ENCODE peak calls at places on chromosome 21, in ten cellular contexts. V is HFFc6, A is BE2C, Q is lung, S is astrocyte of the cerebellum, I is AG09309, F is ovary, Z is H9, O is Peyer's patch, N is mucosa of descending colon. X is an unnamed sample.

GRCh38 chr21:41648591-41649031 is 118.2 kb downstream of the RIPK4 start:
- DNase-seq in V (peak), A (no peak), Q (no peak), S (no peak), I (peak), F (no peak), Z (no peak), O (no peak), N (no peak), X (no peak)

GRCh38 chr21:39441502-39442475 is 3.8 kb downstream of the LCA5L start:
- DNase-seq in V (peak), A (peak), Q (no peak), S (peak), I (no peak), F (no peak), Z (no peak), O (no peak), N (no peak), X (peak)

GRCh38 chr21:26060335-26061115 is 110.0 kb downstream of the APP start:
- DNase-seq in V (no peak), A (no peak), Q (no peak), S (no peak), I (no peak), F (no peak), Z (no peak), O (no peak), N (no peak), X (no peak)

GRCh38 chr21:33026878-33027400 is 1.2 kb downstream of the OLIG2 start:
- DNase-seq in V (no peak), A (no peak), Q (no peak), S (no peak), I (no peak), F (no peak), Z (peak), O (no peak), N (no peak), X (peak)

GRCh38 chr21:32312976-32313375 is 14.3 kb downstream of the MRAP start:
- DNase-seq in V (no peak), A (no peak), Q (no peak), S (no peak), I (no peak), F (no peak), Z (no peak), O (no peak), N (no peak), X (no peak)

GRCh38 chr21:15731243-15731613 is 1.4 kb downstream of the USP25 start:
- DNase-seq in V (no peak), A (no peak), Q (no peak), S (no peak), I (no peak), F (no peak), Z (no peak), O (no peak), N (no peak), X (no peak)

GRCh38 chr21:29007135-29007534 is 12.0 kb downstream of the RWDD2B start:
- DNase-seq in V (no peak), A (no peak), Q (no peak), S (no peak), I (no peak), F (no peak), Z (no peak), O (no peak), N (no peak), X (no peak)

GRCh38 chr21:46141767-46142580 is 13.4 kb downstream of the FTCD start:
- DNase-seq in V (no peak), A (no peak), Q (no peak), S (no peak), I (no peak), F (peak), Z (no peak), O (no peak), N (peak), X (peak)

GRCh38 chr21:45309069-45309521 is 21.4 kb upstream of the POFUT2 start:
- DNase-seq in V (no peak), A (peak), Q (no peak), S (no peak), I (no peak), F (peak), Z (peak), O (peak), N (peak), X (peak)

GRCh38 chr21:31305888-31306287 is 38.2 kb downstream of the TIAM1 start:
- DNase-seq in V (no peak), A (no peak), Q (no peak), S (no peak), I (no peak), F (no peak), Z (no peak), O (no peak), N (no peak), X (no peak)

GRCh38 chr21:40516336-40516735 is 330.6 kb downstream of the DSCAM start:
- DNase-seq in V (no peak), A (no peak), Q (no peak), S (no peak), I (no peak), F (no peak), Z (no peak), O (no peak), N (no peak), X (no peak)

GRCh38 chr21:28337319-28337718 is 655.4 kb downstream of the LTN1 start:
- DNase-seq in V (peak), A (no peak), Q (no peak), S (peak), I (peak), F (no peak), Z (no peak), O (no peak), N (no peak), X (no peak)

GRCh38 chr21:46193829-46194373 is 9.6 kb upstream of the SPATC1L start:
- DNase-seq in V (no peak), A (no peak), Q (no peak), S (no peak), I (no peak), F (peak), Z (no peak), O (peak), N (peak), X (no peak)

GRCh38 chr21:33478858-33479678 is 706 bp downstream of the TMEM50B start:
- DNase-seq in V (peak), A (peak), Q (peak), S (no peak), I (no peak), F (peak), Z (peak), O (peak), N (peak), X (peak)

GRCh38 chr21:40847956-40848355 is 998 bp upstream of the DSCAM start:
- DNase-seq in V (no peak), A (no peak), Q (no peak), S (no peak), I (no peak), F (no peak), Z (no peak), O (no peak), N (no peak), X (peak)

GRCh38 chr21:27569091-27569490 is 602.2 kb upstream of the ADAMTS5 start:
- DNase-seq in V (no peak), A (no peak), Q (no peak), S (no peak), I (no peak), F (no peak), Z (no peak), O (no peak), N (no peak), X (no peak)

GRCh38 chr21:31630062-31630711 is 29.3 kb upstream of the SOD1 start:
- DNase-seq in V (peak), A (peak), Q (peak), S (peak), I (peak), F (no peak), Z (no peak), O (no peak), N (no peak), X (no peak)

GRCh38 chr21:44517175-44517899 is 22.7 kb downstream of the KRTAP10-1 start:
- DNase-seq in V (no peak), A (peak), Q (no peak), S (no peak), I (no peak), F (no peak), Z (peak), O (no peak), N (peak), X (peak)

GRCh38 chr21:32578107-32578691 is 7.1 kb downstream of the TCP10L start:
- DNase-seq in V (no peak), A (peak), Q (no peak), S (no peak), I (no peak), F (no peak), Z (peak), O (no peak), N (no peak), X (no peak)

GRCh38 chr21:41163086-41163485 is 4.9 kb upstream of the BACE2 start:
- DNase-seq in V (no peak), A (no peak), Q (no peak), S (no peak), I (no peak), F (no peak), Z (no peak), O (no peak), N (no peak), X (no peak)

GRCh38 chr21:45974073-45975016 is 7.2 kb upstream of the COL6A1 start:
- DNase-seq in V (peak), A (no peak), Q (no peak), S (peak), I (no peak), F (peak), Z (peak), O (no peak), N (peak), X (peak)

GRCh38 chr21:38181101-38181500 is 75.7 kb upstream of the KCNJ15 start:
- DNase-seq in V (peak), A (no peak), Q (no peak), S (no peak), I (no peak), F (no peak), Z (no peak), O (no peak), N (no peak), X (no peak)

GRCh38 chr21:32370971-32371766 is 21.6 kb downstream of the URB1 start:
- DNase-seq in V (no peak), A (no peak), Q (no peak), S (no peak), I (no peak), F (no peak), Z (no peak), O (no peak), N (no peak), X (no peak)

GRCh38 chr21:32717851-32718316 is 9.9 kb downstream of the SYNJ1 start:
- DNase-seq in V (no peak), A (no peak), Q (no peak), S (peak), I (no peak), F (no peak), Z (no peak), O (no peak), N (no peak), X (no peak)

GRCh38 chr21:37687001-37687400 is 229.3 kb downstream of the KCNJ6 start:
- DNase-seq in V (no peak), A (no peak), Q (no peak), S (no peak), I (no peak), F (no peak), Z (no peak), O (no peak), N (no peak), X (no peak)

GRCh38 chr21:15065381-15066230 is 806 bp upstream of the NRIP1 start:
- DNase-seq in V (peak), A (peak), Q (peak), S (peak), I (peak), F (peak), Z (peak), O (peak), N (peak), X (peak)

DNA sequence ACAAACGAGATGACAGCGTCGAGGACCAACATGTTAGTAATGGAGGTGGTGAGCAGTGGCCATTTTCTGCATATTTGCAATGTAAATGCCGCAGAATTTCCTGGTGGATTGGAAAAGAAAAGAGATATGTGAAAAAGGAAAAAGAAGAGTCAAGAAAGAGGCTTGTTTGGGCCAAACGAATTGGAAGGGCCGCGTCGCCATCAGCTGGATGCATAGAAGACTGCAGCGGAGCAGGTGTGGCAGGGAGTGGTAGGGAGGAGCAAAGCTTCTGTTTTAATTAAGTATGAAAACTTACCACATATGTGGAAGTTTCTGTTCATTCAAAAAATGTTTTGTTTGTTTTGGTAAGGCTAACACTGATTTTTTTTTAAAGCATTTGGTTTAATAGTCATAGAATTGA is 690.7 kb downstream of the NCAM2 start:
- DNase-seq in V (peak), A (peak), Q (no peak), S (peak), I (no peak), F (no peak), Z (peak), O (no peak), N (no peak), X (peak)
- TF ChIP-seq CTCF in V (peak), A (peak), Q (no peak), S (peak), I (no peak), F (no peak), Z (peak), O (no peak), N (no peak), X (no peak)

GRCh38 chr21:17929514-17929913 is 110.4 kb upstream of the C21orf91 start:
- DNase-seq in V (no peak), A (no peak), Q (no peak), S (no peak), I (no peak), F (no peak), Z (no peak), O (no peak), N (no peak), X (no peak)

GRCh38 chr21:17925900-17926299 is 106.7 kb upstream of the C21orf91 start:
- DNase-seq in V (peak), A (peak), Q (no peak), S (no peak), I (no peak), F (no peak), Z (no peak), O (no peak), N (no peak), X (no peak)

GRCh38 chr21:17930102-17930501 is 110.9 kb upstream of the C21orf91 start:
- DNase-seq in V (no peak), A (peak), Q (no peak), S (no peak), I (no peak), F (no peak), Z (no peak), O (no peak), N (no peak), X (no peak)

GRCh38 chr21:17925000-17925610 is 105.9 kb upstream of the C21orf91 start:
- DNase-seq in V (peak), A (peak), Q (peak), S (no peak), I (peak), F (peak), Z (peak), O (peak), N (no peak), X (peak)

DNA sequence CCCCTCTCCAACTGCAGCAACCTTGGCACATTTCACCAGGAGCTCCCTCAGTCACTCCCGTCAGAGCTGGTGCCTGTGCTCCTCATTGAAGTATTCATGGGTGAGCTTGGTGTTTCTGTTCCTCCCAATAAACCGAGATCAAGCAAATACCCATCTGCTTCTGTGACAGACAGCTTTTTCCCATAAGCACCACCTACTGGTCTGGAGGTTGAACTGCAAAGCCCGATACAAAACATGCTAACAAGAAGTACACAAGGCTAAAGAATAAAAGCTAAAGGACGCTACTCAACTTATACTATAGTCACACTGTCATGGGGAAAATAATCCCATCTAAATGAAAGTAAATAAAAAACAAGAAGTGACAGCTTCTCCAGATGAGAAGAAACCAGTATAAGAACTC is 111.9 kb upstream of the C21orf91 start:
- DNase-seq in V (no peak), A (peak), Q (no peak), S (no peak), I (no peak), F (no peak), Z (no peak), O (no peak), N (no peak), X (no peak)
- TF ChIP-seq CTCF in V (peak), A (peak), Q (no peak), S (peak), I (no peak), F (no peak), Z (peak), O (no peak), N (no peak), X (peak)

DNA sequence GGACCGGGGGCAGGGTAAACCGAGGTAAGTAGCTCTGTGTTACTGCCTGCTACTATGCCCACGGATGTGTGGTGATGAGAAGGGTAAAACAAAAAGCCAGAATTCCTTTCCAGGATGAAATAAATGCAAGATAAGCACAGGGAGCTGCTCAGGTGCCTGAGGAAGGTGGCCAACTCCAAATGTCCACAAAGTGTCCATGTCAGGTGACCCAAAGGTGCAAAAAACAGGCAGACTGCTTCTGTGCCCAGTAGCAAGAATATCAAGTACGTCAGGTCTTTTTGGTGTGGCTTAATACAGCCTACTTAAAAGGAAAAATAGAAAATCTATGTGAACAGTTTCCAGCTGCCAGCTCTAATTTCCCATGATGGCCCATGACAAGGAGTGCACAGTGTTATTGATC is 279.3 kb downstream of the SETD4 start:
- DNase-seq in V (no peak), A (no peak), Q (no peak), S (no peak), I (no peak), F (no peak), Z (no peak), O (no peak), N (no peak), X (no peak)
- TF ChIP-seq CTCF in V (no peak), A (no peak), Q (no peak), S (no peak), I (no peak), F (no peak), Z (no peak), O (no peak), N (no peak), X (no peak)

DNA sequence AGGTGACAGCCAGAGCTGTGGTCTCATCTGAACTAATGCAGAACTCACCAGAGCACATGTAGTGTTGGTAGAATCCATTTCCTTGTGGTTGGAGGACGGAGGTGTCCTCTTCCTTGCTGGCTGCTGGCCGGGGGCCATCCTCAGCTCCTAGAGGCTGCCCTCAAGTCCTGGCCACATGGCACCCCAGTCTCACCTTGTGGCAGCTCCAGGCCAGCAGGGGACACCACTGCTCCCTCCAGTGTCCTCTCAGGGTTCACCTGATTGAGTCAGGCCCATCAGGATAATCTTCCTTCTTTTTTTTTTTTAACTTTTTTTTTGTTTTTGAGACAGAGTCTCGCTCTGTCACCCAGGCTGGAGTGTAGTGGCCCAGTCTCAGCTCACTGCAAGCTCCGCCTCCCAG is 2.9 kb downstream of the KCNE1 start:
- DNase-seq in V (no peak), A (no peak), Q (no peak), S (no peak), I (no peak), F (no peak), Z (no peak), O (no peak), N (no peak), X (no peak)
- TF ChIP-seq CTCF in V (peak), A (no peak), Q (no peak), S (peak), I (peak), F (no peak), Z (peak), O (no peak), N (no peak), X (no peak)

DNA sequence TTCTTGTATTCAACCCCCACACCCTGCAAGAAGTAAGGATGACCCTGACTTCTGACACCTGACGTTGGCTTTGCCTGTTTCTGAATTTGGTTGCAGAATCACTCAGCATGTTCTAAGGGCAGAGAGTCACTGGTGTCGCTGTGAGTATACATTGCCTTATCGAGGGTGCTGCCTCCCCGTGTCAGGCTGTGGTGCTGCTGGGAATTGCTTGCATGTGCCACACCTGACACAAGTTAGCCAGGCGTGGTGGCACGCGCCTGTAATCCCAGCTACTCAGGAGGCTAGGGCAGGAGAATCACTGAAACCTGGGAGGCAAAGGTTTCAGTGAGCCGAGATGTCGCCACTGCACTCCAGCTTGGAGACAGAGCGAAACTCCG is 45.9 kb downstream of the WDR4 start:
- DNase-seq in V (no peak), A (peak), Q (no peak), S (no peak), I (no peak), F (no peak), Z (peak), O (peak), N (no peak), X (no peak)
- TF ChIP-seq CTCF in V (no peak), A (peak), Q (no peak), S (peak), I (no peak), F (no peak), Z (peak), O (peak), N (peak), X (no peak)

GRCh38 chr21:21102874-21103273 is 104.7 kb downstream of the NCAM2 start:
- DNase-seq in V (no peak), A (no peak), Q (no peak), S (no peak), I (no peak), F (no peak), Z (no peak), O (no peak), N (no peak), X (no peak)

GRCh38 chr21:21103692-21104091 is 105.5 kb downstream of the NCAM2 start:
- DNase-seq in V (no peak), A (no peak), Q (no peak), S (no peak), I (no peak), F (no peak), Z (no peak), O (no peak), N (no peak), X (no peak)

GRCh38 chr21:21096956-21097355 is 98.7 kb downstream of the NCAM2 start:
- DNase-seq in V (no peak), A (no peak), Q (no peak), S (no peak), I (no peak), F (no peak), Z (no peak), O (no peak), N (no peak), X (no peak)

GRCh38 chr21:21097425-21097824 is 99.2 kb downstream of the NCAM2 start:
- DNase-seq in V (no peak), A (no peak), Q (no peak), S (no peak), I (no peak), F (no peak), Z (no peak), O (no peak), N (no peak), X (no peak)

GRCh38 chr21:21101911-21102310 is 103.7 kb downstream of the NCAM2 start:
- DNase-seq in V (peak), A (peak), Q (no peak), S (peak), I (no peak), F (no peak), Z (peak), O (no peak), N (no peak), X (no peak)
- TF ChIP-seq CTCF in V (peak), A (peak), Q (no peak), S (peak), I (no peak), F (no peak), Z (peak), O (no peak), N (no peak), X (peak)